ENCODE peak calls at places on chromosomes 1 and 21, in five cellular contexts. T, E, O, J and Q are unnamed samples.

GRCh38 chr1:154471304-154471703 is 30.7 kb upstream of the TDRD10 start:
- DNase-seq in T (no peak), E (no peak), O (no peak), J (no peak), Q (no peak)

GRCh38 chr1:177912991-177913390 is 56.9 kb downstream of the SEC16B start:
- DNase-seq in T (no peak), E (no peak), O (no peak), J (no peak), Q (no peak)

GRCh38 chr1:157133431-157133830 is 4.8 kb downstream of the ETV3 start:
- DNase-seq in T (no peak), E (no peak), O (no peak), J (no peak), Q (no peak)

GRCh38 chr21:14614287-14614686 is 68.2 kb upstream of the SAMSN1 start:
- DNase-seq in T (no peak), E (no peak), O (no peak), J (no peak), Q (no peak)

GRCh38 chr1:230273141-230273710 is 152.9 kb downstream of the PGBD5 start:
- DNase-seq in T (no peak), E (no peak), O (no peak), J (no peak), Q (no peak)

GRCh38 chr1:94949681-94950661 is 23.1 kb upstream of the CNN3 start:
- DNase-seq in T (peak), E (peak), O (peak), J (no peak), Q (no peak)

GRCh38 chr1:230156068-230156467 is 89.0 kb downstream of the GALNT2 start:
- DNase-seq in T (no peak), E (no peak), O (no peak), J (no peak), Q (no peak)

GRCh38 chr1:59232209-59232608 is 64.7 kb upstream of the FGGY start:
- DNase-seq in T (no peak), E (no peak), O (peak), J (no peak), Q (no peak)

GRCh38 chr1:39639333-39640130 is at the start of gene HEYL:
- DNase-seq in T (peak), E (peak), O (peak), J (peak), Q (no peak)

GRCh38 chr21:32359719-32360260 is 33.0 kb downstream of the URB1 start:
- DNase-seq in T (peak), E (peak), O (no peak), J (no peak), Q (no peak)

GRCh38 chr1:98677288-98677687 is 15.8 kb downstream of the SNX7 start:
- DNase-seq in T (no peak), E (peak), O (peak), J (no peak), Q (peak)

GRCh38 chr1:145985129-145985501 is 11.3 kb downstream of the TXNIP start:
- DNase-seq in T (no peak), E (no peak), O (no peak), J (no peak), Q (no peak)

GRCh38 chr1:225424562-225425210 is 3.2 kb downstream of the LBR start:
- DNase-seq in T (peak), E (no peak), O (peak), J (no peak), Q (no peak)

GRCh38 chr1:38745476-38746410 is 113.8 kb downstream of the RRAGC start:
- DNase-seq in T (no peak), E (no peak), O (peak), J (no peak), Q (no peak)

GRCh38 chr21:22965455-22966125 is 1967.4 kb downstream of the NCAM2 start:
- DNase-seq in T (peak), E (no peak), O (no peak), J (no peak), Q (no peak)

GRCh38 chr1:33429846-33430750 is 797 bp downstream of the PHC2 start:
- DNase-seq in T (peak), E (no peak), O (peak), J (peak), Q (no peak)

DNA sequence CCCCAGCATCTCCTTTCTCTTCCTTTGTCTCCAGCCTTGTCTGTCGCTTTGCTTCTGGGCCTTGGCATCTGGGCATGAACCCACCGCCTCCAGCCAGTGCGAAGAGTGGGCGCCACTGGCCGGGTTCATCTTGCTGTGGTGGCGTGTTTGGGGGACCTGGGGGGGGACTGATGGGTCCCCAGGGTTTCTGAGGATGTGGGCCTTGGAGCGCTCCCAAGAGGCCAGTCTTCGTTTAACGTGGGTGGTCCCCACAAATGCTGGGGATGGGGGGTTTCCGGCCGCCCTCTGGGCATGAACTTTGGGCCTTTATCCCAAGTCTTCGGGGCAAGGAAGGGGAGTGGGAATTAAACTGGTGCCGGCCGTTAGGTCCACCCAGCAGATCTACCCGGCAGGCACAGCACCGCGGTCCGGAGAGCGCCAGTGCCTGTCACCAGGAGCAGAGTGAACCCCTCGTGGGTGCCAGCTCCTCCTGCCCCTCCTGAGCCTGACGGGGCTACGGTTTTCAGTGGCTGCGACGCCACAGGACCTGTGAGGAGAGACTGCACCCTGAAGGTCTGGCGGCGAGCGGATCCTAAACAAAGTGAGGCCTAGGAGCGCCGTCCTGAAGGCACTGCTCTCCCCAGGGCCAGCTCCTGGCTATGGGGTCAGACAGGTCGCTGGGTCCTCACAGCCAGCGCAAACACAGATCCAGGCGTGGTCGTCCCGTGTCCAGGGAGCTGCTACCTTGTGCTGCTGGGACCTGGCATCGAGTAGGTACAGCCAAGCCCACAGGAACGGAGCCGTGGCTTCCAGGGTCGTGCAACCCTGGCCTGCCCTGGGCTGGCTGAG is 12.1 kb upstream of the C1orf174 start:
- DNase-seq in T (no peak), E (no peak), O (no peak), J (no peak), Q (no peak)
- H3K27ac ChIP-seq in T (no peak), E (no peak), O (no peak), J (no peak), Q (no peak)

DNA sequence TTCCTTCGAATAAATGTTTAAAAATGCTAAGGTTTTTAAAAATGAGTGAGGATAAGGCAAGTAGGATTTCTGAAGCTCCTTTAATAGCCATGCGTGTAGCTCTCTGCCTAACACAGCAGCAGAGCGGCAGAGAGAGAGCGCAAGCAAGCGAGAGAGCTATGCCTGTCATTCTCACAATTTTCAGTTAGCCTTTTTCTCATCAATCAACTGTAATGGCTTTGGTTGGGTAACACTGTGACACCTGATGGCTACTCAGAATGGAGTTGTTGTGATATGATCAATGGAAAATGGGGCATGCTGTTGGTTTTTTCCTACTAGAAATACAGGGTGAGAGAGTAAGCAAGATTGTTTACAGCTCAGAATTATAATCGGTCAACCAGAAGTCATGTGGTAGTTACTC is 198.4 kb downstream of the RPS6KC1 start:
- DNase-seq in T (no peak), E (no peak), O (no peak), J (no peak), Q (no peak)
- H3K27ac ChIP-seq in T (no peak), E (no peak), O (no peak), J (no peak), Q (no peak)

GRCh38 chr1:106962591-106962990 is 93.9 kb upstream of the PRMT6 start:
- DNase-seq in T (no peak), E (no peak), O (no peak), J (no peak), Q (no peak)
- H3K27ac ChIP-seq in T (no peak), E (no peak), O (no peak), J (no peak), Q (no peak)

GRCh38 chr1:25543425-25544242 is at the start of gene LDLRAP1:
- DNase-seq in T (peak), E (peak), O (peak), J (peak), Q (no peak)

GRCh38 chr1:25545767-25546166 is 2.4 kb downstream of the LDLRAP1 start:
- DNase-seq in T (no peak), E (no peak), O (no peak), J (no peak), Q (no peak)

GRCh38 chr1:25544243-25544764 is 898 bp downstream of the LDLRAP1 start:
- DNase-seq in T (no peak), E (no peak), O (no peak), J (no peak), Q (no peak)

GRCh38 chr1:25546193-25546592 is 2.8 kb downstream of the LDLRAP1 start:
- DNase-seq in T (no peak), E (no peak), O (no peak), J (no peak), Q (no peak)

DNA sequence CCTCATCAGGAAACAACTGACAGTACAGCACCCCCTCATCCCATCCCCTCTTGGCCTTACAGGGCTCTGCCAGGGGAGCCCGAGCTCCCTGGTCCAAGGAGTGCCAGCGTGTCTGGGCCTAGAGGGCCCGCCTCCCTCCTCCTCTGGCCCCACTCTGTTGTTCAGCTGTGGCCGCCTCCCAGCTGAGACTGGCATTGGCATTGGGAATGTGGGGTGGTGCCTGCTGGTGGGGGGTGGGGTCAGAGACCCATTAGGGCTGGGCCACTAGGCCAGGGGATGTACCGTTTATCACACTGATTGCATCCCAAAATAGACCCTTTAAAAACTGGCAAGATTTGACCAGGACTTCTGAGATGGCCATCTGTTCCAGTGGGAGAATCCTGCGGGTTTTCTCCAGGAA is 1.4 kb downstream of the LDLRAP1 start:
- DNase-seq in T (no peak), E (peak), O (no peak), J (no peak), Q (no peak)
- H3K27ac ChIP-seq in T (no peak), E (peak), O (no peak), J (no peak), Q (no peak)

DNA sequence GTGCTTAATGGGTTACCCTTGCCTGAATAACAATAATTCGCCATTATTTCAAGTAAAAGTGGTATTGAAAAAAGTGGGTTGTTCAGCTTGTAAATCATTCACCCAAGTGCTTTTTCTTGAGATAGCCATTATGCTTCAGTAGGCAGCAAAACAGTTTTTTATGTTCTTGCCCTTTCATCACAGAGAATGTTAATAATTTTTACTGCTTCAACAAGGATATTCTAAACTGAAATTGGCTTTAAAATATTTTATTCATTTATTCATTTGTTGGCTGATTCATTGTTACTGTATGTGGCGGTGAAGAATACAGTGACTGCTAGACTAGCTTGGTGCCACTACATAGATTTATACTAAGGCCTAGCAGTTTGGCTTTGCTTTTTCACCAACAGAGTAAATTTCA is 121.5 kb downstream of the OLFML2B start:
- DNase-seq in T (no peak), E (no peak), O (no peak), J (no peak), Q (no peak)
- H3K27ac ChIP-seq in T (peak), E (no peak), O (no peak), J (no peak), Q (no peak)

DNA sequence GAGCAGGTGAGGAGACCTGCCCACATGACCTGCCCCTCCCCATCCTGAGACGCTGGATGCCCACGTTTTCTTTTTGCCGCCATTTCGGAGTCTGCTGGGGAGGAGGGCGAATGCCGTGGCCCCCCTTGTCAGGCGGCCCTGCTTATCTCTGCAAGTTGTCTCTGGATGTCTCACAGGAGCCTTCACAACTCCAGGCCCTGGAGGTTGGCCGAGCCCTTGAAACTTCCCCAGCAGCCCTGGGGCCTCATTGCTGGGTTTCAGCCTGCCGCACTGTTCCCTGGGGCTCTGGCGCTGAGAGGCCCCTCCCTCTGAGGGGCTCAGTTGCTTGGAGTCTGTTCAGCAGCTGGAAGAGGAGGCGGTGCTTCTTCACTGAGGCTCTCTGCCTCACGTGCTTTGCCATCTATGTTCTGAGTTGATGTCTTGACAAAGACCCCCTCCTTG is 29.8 kb upstream of the ZBTB21 start:
- DNase-seq in T (peak), E (no peak), O (peak), J (peak), Q (no peak)
- H3K27ac ChIP-seq in T (peak), E (peak), O (no peak), J (no peak), Q (peak)